ENCODE peak calls at places on chromosomes 2 and 18, in four cellular contexts. U, L, E and H are unnamed samples.

GRCh38 chr2:36740031-36740430 is 43.5 kb downstream of the VIT start:
- DNase-seq in U (no peak), E (no peak), L (no peak), H (no peak)

GRCh38 chr2:103959174-103960125 is 894.5 kb upstream of the POU3F3 start:
- DNase-seq in U (peak), E (peak), L (peak), H (peak)

GRCh38 chr2:217142649-217143266 is 282.9 kb upstream of the TNP1 start:
- DNase-seq in E (no peak), U (peak), L (peak), H (peak)

GRCh38 chr2:176813526-176814179 is 398.9 kb upstream of the HNRNPA3 start:
- DNase-seq in E (no peak), L (no peak), U (no peak), H (no peak)

GRCh38 chr2:25617948-25618646 is 55.3 kb downstream of the DTNB start:
- DNase-seq in U (peak), E (peak), L (no peak), H (peak)

GRCh38 chr2:25201794-25202193 is 33.4 kb upstream of the POMC start:
- DNase-seq in L (no peak), E (no peak), U (no peak), H (no peak)

GRCh38 chr2:195343942-195344530 is 313.0 kb upstream of the SLC39A10 start:
- DNase-seq in U (no peak), E (peak), L (no peak), H (no peak)

GRCh38 chr2:29050591-29050990 is 23.7 kb downstream of the PCARE start:
- DNase-seq in L (no peak), E (no peak), U (no peak), H (no peak)

GRCh38 chr2:95275151-95275515 is 884 bp downstream of the PROM2 start:
- DNase-seq in L (no peak), U (no peak), E (no peak), H (no peak)

GRCh38 chr18:43601432-43601831 is 324.1 kb upstream of the SYT4 start:
- DNase-seq in L (no peak), E (no peak), U (no peak), H (no peak)

GRCh38 chr2:96506907-96507240 is 1.7 kb upstream of the NEURL3 start:
- DNase-seq in E (no peak), U (no peak), L (no peak), H (no peak)

GRCh38 chr2:126534508-126534907 is 121.5 kb upstream of the GYPC start:
- DNase-seq in E (no peak), U (no peak), L (no peak), H (no peak)

GRCh38 chr2:10267551-10268465 is 34.9 kb upstream of the HPCAL1 start:
- DNase-seq in U (no peak), E (no peak), L (no peak), H (no peak)

GRCh38 chr2:153808675-153809074 is 63.0 kb upstream of the GALNT13 start:
- DNase-seq in L (no peak), U (peak), E (no peak), H (no peak)

GRCh38 chr2:53490659-53491058 is 276.9 kb upstream of the CHAC2 start:
- DNase-seq in U (peak), L (no peak), E (peak), H (no peak)

GRCh38 chr2:20702563-20702962 is 35.6 kb downstream of the GDF7 start:
- DNase-seq in E (peak), U (no peak), L (no peak), H (no peak)

GRCh38 chr18:58135806-58136331 is 91.8 kb downstream of the NEDD4L start:
- DNase-seq in E (peak), U (peak), L (peak), H (peak)

GRCh38 chr2:156541229-156541628 is 105.0 kb downstream of the GPD2 start:
- DNase-seq in E (no peak), U (no peak), L (no peak), H (no peak)